ENCODE peak calls at places on chromosomes 5 and 9, in eight cellular contexts. H is non-pigmented ciliary epithelial cell; F is DMS53; C is OCI-LY7; Z is anterior cingulate cortex; R is NCI-H524 treated with DMSO at 0.1 percent for 48 hours; B is ACHN; D is activated CD8-positive, alpha-beta memory T cell treated with anti-CD3 and anti-CD28 coated beads for 48 hours. W is an unnamed sample.

GRCh38 chr5:176515396-176515795 is 21.8 kb downstream of the RNF44 start:
- DNase-seq in H (no peak), F (no peak), C (no peak), Z (no peak), R (no peak), B (no peak), D (no peak), W (no peak)

GRCh38 chr5:45281081-45281480 is 415.1 kb downstream of the HCN1 start:
- DNase-seq in H (no peak), F (no peak), C (no peak), Z (no peak), R (no peak), B (no peak), D (no peak), W (no peak)

GRCh38 chr9:33443504-33444154 is 3.8 kb downstream of the AQP3 start:
- DNase-seq in H (no peak), F (no peak), C (no peak), Z (no peak), R (no peak), B (no peak), D (no peak), W (no peak)

GRCh38 chr5:173549644-173550043 is 66.8 kb downstream of the BOD1 start:
- DNase-seq in H (no peak), F (no peak), C (no peak), Z (no peak), R (no peak), B (no peak), D (no peak), W (no peak)

GRCh38 chr5:181088289-181088688 is 42.7 kb downstream of the OR2V1 start:
- DNase-seq in H (no peak), F (peak; percentile 36), C (peak; percentile 54), Z (no peak), R (no peak), B (peak; percentile 16), D (no peak), W (no peak)

GRCh38 chr9:137454145-137454505 is 5.0 kb downstream of the NSMF start:
- DNase-seq in H (no peak), F (no peak), C (peak; percentile 73), Z (no peak), R (no peak), B (no peak), D (no peak), W (peak; percentile 75)

GRCh38 chr9:122806661-122807060 is 6.7 kb downstream of the OR1K1 start:
- DNase-seq in H (no peak), F (no peak), C (no peak), Z (no peak), R (no peak), B (no peak), D (no peak), W (no peak)

GRCh38 chr9:128689820-128690683 is 1.0 kb downstream of the SET start:
- DNase-seq in H (no peak), F (peak; percentile 76), C (peak; percentile 71), Z (no peak), R (no peak), B (peak; percentile 44), D (no peak), W (peak; percentile 74)

GRCh38 chr5:99922386-99922785 is 612.8 kb upstream of the FAM174A start:
- DNase-seq in H (no peak), F (peak; percentile 3), C (no peak), Z (no peak), R (no peak), B (no peak), D (no peak), W (no peak)

GRCh38 chr5:176741566-176742211 is 68.7 kb upstream of the UNC5A start:
- DNase-seq in H (no peak), F (peak; percentile 31), C (no peak), Z (no peak), R (no peak), B (no peak), D (no peak), W (peak; percentile 85)

GRCh38 chr9:129868571-129869486 is 33.6 kb downstream of the USP20 start:
- DNase-seq in H (no peak), F (no peak), C (no peak), Z (no peak), R (no peak), B (no peak), D (peak; percentile 63), W (no peak)

GRCh38 chr5:115507682-115508081 is 36.9 kb downstream of the FEM1C start:
- DNase-seq in H (peak; percentile 11), F (no peak), C (no peak), Z (no peak), R (no peak), B (no peak), D (no peak), W (no peak)

GRCh38 chr9:129995409-129996160 is 47.4 kb downstream of the FNBP1 start:
- DNase-seq in H (no peak), F (no peak), C (peak; percentile 48), Z (no peak), R (no peak), B (no peak), D (no peak), W (no peak)

GRCh38 chr9:126326228-126327015 is at the start of gene MVB12B:
- DNase-seq in H (no peak), F (peak; percentile 73), C (peak; percentile 8), Z (no peak), R (no peak), B (peak; percentile 28), D (no peak), W (peak; percentile 40)

GRCh38 chr9:129635099-129635803 is 6.7 kb downstream of the ASB6 start:
- DNase-seq in H (no peak), F (no peak), C (no peak), Z (no peak), R (no peak), B (no peak), D (no peak), W (no peak)

GRCh38 chr5:96781031-96781733 is 26.6 kb downstream of the ERAP1 start:
- DNase-seq in H (no peak), F (no peak), C (no peak), Z (no peak), R (no peak), B (peak; percentile 50), D (no peak), W (no peak)

GRCh38 chr9:38689678-38690077 is 30.3 kb downstream of the FAM240B start:
- DNase-seq in H (no peak), F (no peak), C (no peak), Z (peak; percentile 24), R (no peak), B (no peak), D (no peak), W (no peak)

GRCh38 chr5:5335708-5336211 is 86.7 kb upstream of the ICE1 start:
- DNase-seq in H (no peak), F (no peak), C (no peak), Z (no peak), R (no peak), B (peak; percentile 46), D (no peak), W (no peak)

GRCh38 chr5:14063117-14063516 is 80.0 kb upstream of the TRIO start:
- DNase-seq in H (no peak), F (no peak), C (no peak), Z (no peak), R (no peak), B (no peak), D (no peak), W (no peak)

W was measured in posterior cingulate gyrus.